ENCODE peak calls at places on chromosomes 3 and 15, in nine cellular contexts. W, Q, M, Y, K, R, V, C and A are unnamed samples.

GRCh38 chr15:71189723-71190122 is 74.5 kb downstream of the THSD4 start:
- DNase-seq in K (no peak), V (no peak), Y (no peak), Q (no peak), C (no peak), R (no peak), M (no peak), W (peak; percentile 24), A (peak; percentile 38)

GRCh38 chr15:30929064-30929669 is 25.5 kb downstream of the FAN1 start:
- DNase-seq in C (no peak), Y (peak; percentile 27), R (no peak), M (no peak), W (no peak), V (no peak), K (no peak), Q (no peak), A (no peak)

GRCh38 chr3:42174679-42175660 is 83.8 kb downstream of the TRAK1 start:
- DNase-seq in Q (no peak), V (no peak), W (no peak), C (no peak), Y (no peak), M (no peak), R (no peak), K (no peak), A (no peak)

GRCh38 chr3:10466186-10466585 is 39.2 kb downstream of the ATP2B2 start:
- DNase-seq in W (no peak), K (peak; percentile 88), R (no peak), V (no peak), C (no peak), Q (no peak), M (no peak), Y (no peak), A (no peak)

GRCh38 chr3:41363830-41364523 is 164.7 kb downstream of the CTNNB1 start:
- DNase-seq in V (no peak), Y (no peak), K (no peak), W (no peak), C (peak; percentile 17), M (no peak), Q (no peak), R (no peak), A (no peak)

GRCh38 chr3:152205097-152205593 is 63.6 kb upstream of the MBNL1 start:
- DNase-seq in Q (no peak), M (no peak), R (no peak), Y (no peak), C (no peak), K (no peak), W (no peak), V (no peak), A (no peak)

GRCh38 chr3:168155207-168155785 is 59.6 kb upstream of the GOLIM4 start:
- DNase-seq in Q (no peak), M (no peak), C (no peak), K (no peak), W (no peak), R (no peak), Y (no peak), V (no peak), A (no peak)

GRCh38 chr3:5006755-5007202 is 27.5 kb downstream of the BHLHE40 start:
- DNase-seq in Y (no peak), R (no peak), V (no peak), M (no peak), Q (no peak), K (peak; percentile 63), W (no peak), C (no peak), A (no peak)

GRCh38 chr3:129015388-129016105 is 14.4 kb downstream of the EFCC1 start:
- DNase-seq in W (peak; percentile 20), C (no peak), V (no peak), R (no peak), Q (no peak), K (no peak), M (no peak), Y (no peak), A (no peak)

GRCh38 chr15:77832874-77833273 is 200.2 kb upstream of the LINGO1 start:
- DNase-seq in M (no peak), V (no peak), K (no peak), Q (no peak), Y (no peak), R (no peak), C (no peak), W (no peak), A (no peak)

GRCh38 chr3:87792532-87793321 is 266.1 kb downstream of the CGGBP1 start:
- DNase-seq in Q (no peak), Y (no peak), C (peak; percentile 52), W (peak; percentile 24), V (no peak), K (peak; percentile 10), M (peak; percentile 61), R (no peak), A (no peak)

GRCh38 chr15:90414408-90415028 is 26.5 kb downstream of the IQGAP1 start:
- DNase-seq in M (no peak), C (no peak), R (no peak), Y (no peak), K (peak; percentile 91), W (peak; percentile 88), Q (no peak), V (no peak), A (no peak)

GRCh38 chr3:134463676-134464611 is 21.8 kb downstream of the ANAPC13 start:
- DNase-seq in Q (peak; percentile 96), C (no peak), Y (peak; percentile 55), K (no peak), R (no peak), V (peak; percentile 28), M (peak; percentile 80), W (peak; percentile 95), A (peak; percentile 96)

GRCh38 chr3:7779331-7779730 is 722.3 kb upstream of the LMCD1 start:
- DNase-seq in M (no peak), K (peak; percentile 63), R (no peak), V (no peak), Q (no peak), C (no peak), W (peak; percentile 27), Y (no peak), A (no peak)

GRCh38 chr15:40702077-40702476 is 7.1 kb downstream of the RAD51 start:
- DNase-seq in Y (no peak), Q (no peak), V (no peak), M (no peak), K (no peak), R (no peak), C (no peak), W (peak; percentile 61), A (no peak)

GRCh38 chr3:150770662-150771061 is 7.7 kb upstream of the SIAH2 start:
- DNase-seq in C (no peak), V (no peak), W (no peak), M (no peak), Y (no peak), R (no peak), K (no peak), Q (no peak), A (no peak)

GRCh38 chr3:151011427-151011826 is 38.9 kb upstream of the CLRN1 start:
- DNase-seq in W (peak; percentile 30), R (no peak), Y (no peak), K (peak; percentile 90), M (no peak), Q (peak; percentile 9), V (no peak), C (no peak), A (no peak)

GRCh38 chr3:65582012-65582717 is 456.6 kb downstream of the MAGI1 start:
- DNase-seq in R (no peak), Q (no peak), V (no peak), Y (no peak), C (no peak), M (no peak), K (peak; percentile 70), W (no peak), A (no peak)

DNA sequence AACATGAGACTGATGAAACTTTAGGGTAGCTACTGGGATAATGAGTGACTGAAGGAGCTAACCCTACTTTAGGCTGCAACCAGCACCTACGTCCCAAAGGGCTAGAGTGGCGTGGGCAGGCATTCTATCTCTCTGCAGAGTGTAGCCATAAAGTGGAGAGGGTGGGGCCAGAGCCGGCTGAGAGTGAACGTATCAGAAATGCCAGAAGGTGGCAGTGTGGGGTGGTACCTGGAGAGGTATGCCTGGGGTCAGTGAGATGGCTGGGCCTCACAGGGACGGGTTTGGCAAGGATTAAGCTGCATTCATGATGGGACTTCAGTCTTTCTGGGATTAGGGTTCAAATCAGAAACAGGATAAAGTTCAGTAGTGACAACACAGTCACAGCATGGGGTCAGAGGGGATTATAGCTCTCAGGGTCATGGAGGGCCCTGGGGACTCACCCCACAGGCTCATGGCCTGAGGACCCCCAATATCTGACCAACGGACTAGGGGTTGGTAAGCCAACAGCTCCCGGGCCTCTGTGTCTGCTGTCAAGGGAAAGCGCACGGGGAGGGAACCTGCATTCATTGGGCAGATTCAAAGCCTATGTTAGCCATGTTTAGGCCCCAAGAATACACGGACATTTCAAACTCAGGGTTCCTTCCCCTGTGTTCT is 86.5 kb upstream of the FOXB1 start:
- DNase-seq in K (peak; percentile 62), M (peak; percentile 90), V (peak; percentile 70), Q (peak; percentile 22), R (peak; percentile 78), C (peak; percentile 94), Y (peak; percentile 62), W (peak; percentile 61), A (no peak)
- TF ChIP-seq CTCF in K (peak; percentile 80), M (peak; percentile 51), V (no peak), Q (peak; percentile 56), R (peak; percentile 65), C (peak; percentile 75), Y (peak; percentile 53), W (peak; percentile 72), A (peak; percentile 50)

GRCh38 chr3:143120716-143121239 is 1.2 kb downstream of the CHST2 start:
- DNase-seq in W (peak; percentile 65), C (peak; percentile 60), Y (no peak), Q (no peak), K (no peak), V (peak; percentile 22), R (no peak), M (no peak), A (no peak)
- TF ChIP-seq CTCF in W (peak; percentile 15), C (no peak), Y (no peak), Q (no peak), K (peak; percentile 10), V (no peak), R (no peak), M (no peak), A (no peak)

GRCh38 chr3:96294143-96294542 is 520.3 kb upstream of the EPHA6 start:
- DNase-seq in W (no peak), V (no peak), Q (no peak), K (no peak), Y (no peak), C (no peak), M (no peak), R (no peak), A (no peak)
- TF ChIP-seq CTCF in W (no peak), V (no peak), Q (no peak), K (no peak), Y (no peak), C (no peak), M (peak; percentile 12), R (no peak), A (no peak)

DNA sequence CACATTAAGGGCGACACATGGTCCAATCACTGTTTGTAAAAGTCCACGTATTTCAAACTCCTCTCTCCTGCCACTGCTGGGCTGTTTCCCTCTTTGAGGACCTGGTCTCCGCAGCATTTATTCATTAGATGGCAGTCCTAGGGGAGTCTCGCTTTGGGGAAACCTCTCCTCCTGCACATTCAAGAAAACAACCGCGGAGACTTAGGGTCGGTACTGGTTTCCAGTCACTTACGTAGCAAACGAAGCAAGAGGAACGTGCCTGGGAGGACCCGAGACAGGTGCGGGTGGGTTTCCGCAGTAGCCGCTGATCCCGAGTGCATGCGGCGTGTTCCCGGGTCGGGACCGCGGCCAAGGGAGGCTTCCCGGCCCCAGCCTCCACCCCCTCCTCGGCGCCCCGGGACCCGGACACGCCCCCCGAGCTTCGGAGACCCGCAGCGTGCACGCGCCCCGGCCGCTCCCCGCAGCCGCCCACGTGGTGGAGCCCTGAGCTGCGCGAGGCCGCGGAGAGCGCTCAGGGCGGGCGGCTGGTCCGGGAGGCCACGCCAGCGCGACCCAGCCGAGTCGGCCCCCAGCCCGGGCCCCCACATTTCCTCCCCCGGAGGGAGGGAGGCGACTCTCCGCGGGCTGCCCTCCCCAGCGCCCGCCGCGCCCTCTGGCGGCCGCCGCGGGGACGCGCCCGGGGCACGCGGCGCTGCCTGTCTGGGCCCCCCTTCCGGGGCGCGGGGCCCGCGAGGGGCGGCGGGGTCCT is 1.1 kb upstream of the IGF1R start:
- DNase-seq in V (peak; percentile 76), M (peak; percentile 88), C (peak; percentile 90), R (peak; percentile 86), Y (peak; percentile 79), Q (no peak), W (peak; percentile 42), K (peak; percentile 67), A (peak; percentile 88)
- TF ChIP-seq CTCF in V (peak; percentile 33), M (peak; percentile 71), C (peak; percentile 69), R (no peak), Y (peak; percentile 82), Q (peak; percentile 2), W (no peak), K (peak; percentile 19), A (peak; percentile 71)